ENCODE peak calls at places on chromosomes 11 and 22, in four cellular contexts. S, W, O and A are unnamed samples. For H3K27me3, the result is how much of the 10 kb centered on the place peaks cover.

GRCh38 chr11:662689-663274 is 25.7 kb downstream of the DRD4 start:
- DNase-seq in W (peak), O (peak), S (peak), A (peak)

GRCh38 chr11:110295086-110295485 is 1.3 kb downstream of the RDX start:
- DNase-seq in S (no peak), O (no peak), W (no peak), A (no peak)

GRCh38 chr11:95655544-95655943 is 134.0 kb downstream of the FAM76B start:
- DNase-seq in W (no peak), S (no peak), O (no peak), A (no peak)

GRCh38 chr11:27847496-27847895 is 147.2 kb upstream of the BDNF start:
- DNase-seq in O (no peak), S (no peak), W (no peak), A (no peak)

GRCh38 chr11:36672815-36673450 is 74.9 kb upstream of the RAG2 start:
- DNase-seq in W (no peak), O (peak), S (no peak), A (no peak)

GRCh38 chr11:67298786-67299185 is 4.5 kb upstream of the SSH3 start:
- DNase-seq in O (no peak), W (no peak), S (no peak), A (no peak)

GRCh38 chr22:39300198-39300830 is 19.1 kb downstream of the RPL3 start:
- DNase-seq in O (no peak), W (no peak), S (no peak), A (no peak)

GRCh38 chr11:122261546-122261945 is 145.5 kb upstream of the BLID start:
- DNase-seq in O (no peak), W (no peak), S (no peak), A (no peak)

GRCh38 chr11:6927030-6927617 is 898 bp downstream of the ZNF215 start:
- DNase-seq in O (peak), W (no peak), S (no peak), A (no peak)

GRCh38 chr11:7098235-7098832 is 9.5 kb downstream of the RBMXL2 start:
- DNase-seq in O (peak), W (no peak), S (no peak), A (no peak)

GRCh38 chr11:134026655-134027343 is 42.1 kb upstream of the JAM3 start:
- DNase-seq in W (peak), O (no peak), S (no peak), A (no peak)

GRCh38 chr11:46597609-46598219 is 3.9 kb upstream of the AMBRA1 start:
- DNase-seq in S (no peak), W (no peak), O (no peak), A (no peak)

GRCh38 chr11:66885469-66886316 is 28.8 kb downstream of the LRFN4 start:
- DNase-seq in S (no peak), O (no peak), W (no peak), A (no peak)

GRCh38 chr11:58829736-58830135 is 14.8 kb downstream of the GLYATL2 start:
- DNase-seq in W (no peak), S (no peak), O (no peak), A (no peak)

GRCh38 chr11:62546937-62547625 is 475 bp upstream of the AHNAK start:
- DNase-seq in S (peak), W (no peak), O (no peak), A (peak)

GRCh38 chr22:46598737-46599424 is 21.3 kb upstream of the GRAMD4 start:
- DNase-seq in O (no peak), W (no peak), S (no peak), A (no peak)

GRCh38 chr11:21839870-21840269 is 353.0 kb upstream of the ANO5 start:
- DNase-seq in S (no peak), W (no peak), O (no peak), A (no peak)

GRCh38 chr22:28369849-28370248 is 309.8 kb downstream of the TTC28 start:
- DNase-seq in S (no peak), W (no peak), O (no peak), A (no peak)

GRCh38 chr11:10058356-10058755 is 235.7 kb downstream of the SBF2 start:
- DNase-seq in O (no peak), S (no peak), W (no peak), A (no peak)

GRCh38 chr11:2398664-2399355 is 1.7 kb upstream of the TSSC4 start:
- DNase-seq in W (no peak), O (no peak), S (no peak), A (no peak)

GRCh38 chr11:94117197-94117574 is 11.5 kb upstream of the PANX1 start:
- DNase-seq in S (no peak), O (no peak), W (no peak), A (no peak)

GRCh38 chr11:103537904-103538502 is 428.8 kb downstream of the DYNC2H1 start:
- DNase-seq in O (peak), W (no peak), S (no peak), A (no peak)

GRCh38 chr11:23502821-23503220 is 642.5 kb upstream of the CCDC179 start:
- DNase-seq in S (no peak), W (no peak), O (no peak), A (no peak)

GRCh38 chr11:47593934-47594855 is at the start of gene C1QTNF4:
- DNase-seq in W (no peak), S (no peak), O (no peak), A (no peak)

GRCh38 chr11:126282361-126282741 is 542 bp upstream of the TIRAP start:
- DNase-seq in W (peak), S (peak), O (no peak), A (peak)

GRCh38 chr11:130428271-130428670 is at the start of gene ADAMTS8:
- DNase-seq in W (no peak), O (no peak), S (no peak), A (peak)

GRCh38 chr22:37701121-37701786 is 4.4 kb downstream of the TRIOBP start:
- DNase-seq in O (no peak), S (no peak), W (no peak), A (no peak)

GRCh38 chr11:120908521-120909181 is 115.3 kb upstream of the TBCEL start:
- DNase-seq in S (no peak), O (no peak), W (no peak), A (no peak)

GRCh38 chr11:134524201-134524600 is 112.2 kb upstream of the B3GAT1 start:
- DNase-seq in O (no peak), W (peak), S (no peak), A (no peak)

GRCh38 chr11:105862736-105863367 is 159.2 kb downstream of the MSANTD4 start:
- DNase-seq in S (no peak), O (peak), W (no peak), A (no peak)

GRCh38 chr11:102516179-102516578 is 14.4 kb downstream of the MMP7 start:
- DNase-seq in W (no peak), O (no peak), S (no peak), A (no peak)

GRCh38 chr11:82854242-82854641 is 46.0 kb downstream of the PRCP start:
- DNase-seq in O (no peak), S (no peak), W (no peak), A (no peak)

GRCh38 chr11:27139742-27140141 is 99.1 kb downstream of the BBOX1 start:
- DNase-seq in S (no peak), O (no peak), W (no peak), A (no peak)

GRCh38 chr11:45145421-45146071 is 893 bp upstream of the PRDM11 start:
- DNase-seq in S (peak), O (no peak), W (peak), A (peak)

GRCh38 chr11:118132385-118133151 is 20.1 kb downstream of the SCN4B start:
- DNase-seq in S (no peak), W (no peak), O (no peak), A (no peak)

GRCh38 chr11:111352235-111352746 is 26.8 kb downstream of the POU2AF1 start:
- DNase-seq in S (no peak), O (no peak), W (no peak), A (no peak)

GRCh38 chr11:84817998-84818397 is 809.1 kb downstream of the DLG2 start:
- DNase-seq in W (no peak), O (no peak), S (no peak), A (no peak)

GRCh38 chr22:49838771-49839717 is 11.4 kb upstream of the BRD1 start:
- DNase-seq in S (no peak), O (no peak), W (no peak), A (no peak)
- TF ChIP-seq POLR2A in S (no peak), O (no peak), W (no peak), A (no peak)

GRCh38 chr22:20232781-20233180 is 35.3 kb downstream of the RTN4R start:
- DNase-seq in S (no peak), O (no peak), W (no peak), A (no peak)

GRCh38 chr22:20232237-20232598 is 35.9 kb downstream of the RTN4R start:
- DNase-seq in S (no peak), O (no peak), W (no peak), A (no peak)

GRCh38 chr22:20230777-20231420 is 37.2 kb downstream of the RTN4R start:
- DNase-seq in S (no peak), W (no peak), O (no peak), A (no peak)

GRCh38 chr22:20229916-20230775 is 38.0 kb downstream of the RTN4R start:
- DNase-seq in S (no peak), O (no peak), W (no peak), A (no peak)

GRCh38 chr22:20231499-20232236 is 36.5 kb downstream of the RTN4R start:
- DNase-seq in O (no peak), S (no peak), W (no peak), A (no peak)
- H3K27me3 ChIP-seq in O (under half), S (under half), W (under half), A (under half)

GRCh38 chr22:19122143-19122751 is at the start of gene DGCR2:
- DNase-seq in O (peak), S (peak), W (peak), A (peak)
- TF ChIP-seq POLR2A in O (peak), S (peak), W (peak), A (peak)

DNA sequence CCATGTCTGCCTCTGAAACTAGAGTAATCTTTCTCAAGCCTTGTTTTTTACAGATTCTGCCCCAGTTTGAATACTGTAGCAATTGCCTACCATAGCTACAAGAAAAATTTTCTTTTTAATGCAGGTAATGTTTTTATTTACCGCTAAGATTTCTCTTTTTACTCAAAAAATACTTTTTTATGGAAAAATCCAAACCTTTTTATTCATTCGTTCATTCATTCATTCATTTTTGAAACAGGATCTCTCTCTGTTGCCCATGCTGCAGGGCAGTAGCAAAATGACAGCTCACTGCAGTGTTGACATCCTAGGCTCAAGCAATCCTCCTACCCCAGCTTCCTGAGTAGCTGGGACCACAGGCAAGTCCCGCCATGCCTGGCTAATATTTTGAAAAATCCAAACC is 2.7 kb upstream of the CPT1A start:
- DNase-seq in S (no peak), W (no peak), O (no peak), A (no peak)
- H3K27me3 ChIP-seq in S (under half), W (under half), O (under half), A (under half)

DNA sequence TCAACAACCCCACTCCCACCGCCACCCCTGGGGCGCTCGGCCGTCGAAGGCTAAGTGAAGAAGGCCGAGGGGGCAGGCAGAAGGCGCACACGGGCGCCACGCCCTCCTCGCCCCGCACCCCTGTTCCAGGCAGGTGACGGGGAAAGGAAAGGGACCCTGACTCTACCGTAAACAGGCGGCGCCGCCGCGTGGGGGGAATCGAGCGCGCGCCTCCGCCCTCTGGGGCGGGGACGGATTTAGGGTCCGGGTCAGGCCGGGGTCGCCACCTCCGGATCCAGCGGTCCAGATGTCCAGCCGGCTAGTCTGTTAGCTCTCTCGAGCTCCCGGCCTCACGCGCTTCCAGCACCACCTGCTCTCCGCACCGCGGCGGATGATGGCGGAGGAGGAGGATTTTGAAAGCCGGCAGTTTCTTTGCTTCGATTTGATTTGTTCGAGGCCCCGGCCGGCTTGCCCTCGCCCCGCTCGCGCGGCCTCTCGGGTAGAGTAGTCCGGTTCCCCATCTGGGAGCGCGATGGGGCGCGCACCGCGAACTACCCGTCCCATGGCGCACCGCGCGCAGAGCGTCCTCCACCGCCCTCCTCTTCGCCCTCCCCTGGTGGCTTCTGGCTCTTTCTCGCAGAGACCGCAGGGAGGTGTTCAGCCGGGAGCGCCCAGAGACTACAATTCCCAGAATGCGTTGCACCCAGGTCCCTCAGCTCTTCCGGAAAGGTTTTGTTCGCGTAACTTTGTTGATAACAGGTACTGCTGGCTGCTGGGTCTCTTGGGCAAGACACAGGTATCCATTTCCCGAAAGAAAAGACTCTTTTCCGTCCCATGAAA is at the start of gene RANGAP1:
- DNase-seq in S (peak), O (peak), W (peak), A (peak)
- TF ChIP-seq POLR2A in S (peak), O (peak), W (peak), A (peak)

DNA sequence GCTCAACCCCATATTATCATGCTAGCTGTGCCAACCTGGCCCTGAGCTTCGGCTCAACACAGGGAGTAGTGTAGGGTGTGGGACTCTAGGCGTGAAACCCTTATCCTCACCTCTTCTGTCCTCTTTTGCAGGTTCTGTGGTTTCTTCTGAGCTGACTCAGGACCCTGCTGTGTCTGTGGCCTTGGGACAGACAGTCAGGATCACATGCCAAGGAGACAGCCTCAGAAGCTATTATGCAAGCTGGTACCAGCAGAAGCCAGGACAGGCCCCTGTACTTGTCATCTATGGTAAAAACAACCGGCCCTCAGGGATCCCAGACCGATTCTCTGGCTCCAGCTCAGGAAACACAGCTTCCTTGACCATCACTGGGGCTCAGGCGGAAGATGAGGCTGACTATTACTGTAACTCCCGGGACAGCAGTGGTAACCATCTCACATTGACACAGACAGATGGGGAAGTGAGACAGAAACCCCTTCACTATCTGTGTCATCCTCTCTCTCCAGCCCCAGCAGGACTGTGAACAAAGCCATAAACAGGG is 76.4 kb downstream of the GGTLC2 start:
- DNase-seq in W (no peak), O (no peak), S (no peak), A (no peak)
- H3K27me3 ChIP-seq in W (under half), O (under half), S (under half), A (under half)

GRCh38 chr22:50622723-50623327 is 5.1 kb downstream of the ARSA start:
- DNase-seq in S (no peak), W (peak), O (peak), A (no peak)
- TF ChIP-seq POLR2A in S (peak), W (peak), O (peak), A (no peak)

GRCh38 chr11:75212463-75212862 is 28.1 kb upstream of the TPBGL start:
- DNase-seq in S (no peak), W (no peak), O (no peak), A (no peak)
- H3K27me3 ChIP-seq in S (under half), W (under half), O (under half), A (under half)